ENCODE peak calls at places on chromosomes 6 and 20, in five cellular contexts. One of them, this sample, is unnamed.
A peak's percentile ranks its signal among the peaks of the same experiment; 100 is the strongest.

GRCh38 chr20:58870293-58871014 is 17.9 kb downstream of the GNAS start:
- DNase-seq in ovary: peak; percentile 72
- DNase-seq in hepatocyte: peak; percentile 83
- DNase-seq in PC-9: no peak
- DNase-seq in OCI-LY7: peak; percentile 65
- DNase-seq in this sample: peak; percentile 82

GRCh38 chr20:20525756-20526155 is 157.9 kb downstream of the INSM1 start:
- DNase-seq in ovary: no peak
- DNase-seq in hepatocyte: no peak
- DNase-seq in PC-9: no peak
- DNase-seq in OCI-LY7: no peak
- DNase-seq in this sample: no peak

GRCh38 chr6:169849396-169849795 is 98.0 kb downstream of the ERMARD start:
- DNase-seq in ovary: no peak
- DNase-seq in hepatocyte: no peak
- DNase-seq in PC-9: no peak
- DNase-seq in OCI-LY7: no peak
- DNase-seq in this sample: no peak

GRCh38 chr6:139531148-139531547 is 156.7 kb upstream of the CITED2 start:
- DNase-seq in ovary: no peak
- DNase-seq in hepatocyte: no peak
- DNase-seq in PC-9: no peak
- DNase-seq in OCI-LY7: no peak
- DNase-seq in this sample: no peak

GRCh38 chr6:11128608-11129007 is 17.1 kb upstream of the ERVFRD-1 start:
- DNase-seq in ovary: no peak
- DNase-seq in hepatocyte: no peak
- DNase-seq in PC-9: no peak
- DNase-seq in OCI-LY7: no peak
- DNase-seq in this sample: no peak

GRCh38 chr6:14108571-14109410 is 8.8 kb upstream of the CD83 start:
- DNase-seq in ovary: no peak
- DNase-seq in hepatocyte: no peak
- DNase-seq in PC-9: no peak
- DNase-seq in OCI-LY7: peak; percentile 75
- DNase-seq in this sample: no peak

GRCh38 chr20:47286681-47287080 is 69.8 kb downstream of the ZMYND8 start:
- DNase-seq in ovary: no peak
- DNase-seq in hepatocyte: no peak
- DNase-seq in PC-9: no peak
- DNase-seq in OCI-LY7: no peak
- DNase-seq in this sample: no peak

GRCh38 chr6:84078335-84078734 is 44.8 kb downstream of the MRAP2 start:
- DNase-seq in ovary: no peak
- DNase-seq in hepatocyte: no peak
- DNase-seq in PC-9: no peak
- DNase-seq in OCI-LY7: no peak
- DNase-seq in this sample: peak; percentile 28

GRCh38 chr6:36930483-36930882 is 24.1 kb upstream of the PI16 start:
- DNase-seq in ovary: no peak
- DNase-seq in hepatocyte: no peak
- DNase-seq in PC-9: no peak
- DNase-seq in OCI-LY7: no peak
- DNase-seq in this sample: no peak
- H3K4me1 ChIP-seq in ovary: peaks cover 16% of the 10 kb centered on the region
- H3K4me1 ChIP-seq in hepatocyte: peaks cover 33% of the 10 kb centered on the region
- H3K4me1 ChIP-seq in PC-9: peaks cover 49% of the 10 kb centered on the region
- H3K4me1 ChIP-seq in OCI-LY7: no peaks in the 10 kb centered on the region
- H3K4me1 ChIP-seq in this sample: no peaks in the 10 kb centered on the region

GRCh38 chr6:158939255-158940170 is 60.5 kb downstream of the RSPH3 start:
- DNase-seq in ovary: no peak
- DNase-seq in hepatocyte: peak; percentile 22
- DNase-seq in PC-9: no peak
- DNase-seq in OCI-LY7: no peak
- DNase-seq in this sample: peak; percentile 21
- H3K27ac ChIP-seq in ovary: no peak overlapping the region
- H3K27ac ChIP-seq in hepatocyte: peak overlapping the region; percentile 69
- H3K27ac ChIP-seq in PC-9: no peak overlapping the region
- H3K27ac ChIP-seq in OCI-LY7: no peak overlapping the region
- H3K27ac ChIP-seq in this sample: no peak overlapping the region

GRCh38 chr6:167954151-167954550 is 43.3 kb upstream of the KIF25 start:
- DNase-seq in ovary: no peak
- DNase-seq in hepatocyte: no peak
- DNase-seq in PC-9: no peak
- DNase-seq in OCI-LY7: no peak
- DNase-seq in this sample: no peak
- H3K4me1 ChIP-seq in ovary: no peaks in the 10 kb centered on the region
- H3K4me1 ChIP-seq in hepatocyte: peaks cover 8% of the 10 kb centered on the region
- H3K4me1 ChIP-seq in PC-9: peaks cover 16% of the 10 kb centered on the region
- H3K4me1 ChIP-seq in OCI-LY7: no peaks in the 10 kb centered on the region
- H3K4me1 ChIP-seq in this sample: no peaks in the 10 kb centered on the region

DNA sequence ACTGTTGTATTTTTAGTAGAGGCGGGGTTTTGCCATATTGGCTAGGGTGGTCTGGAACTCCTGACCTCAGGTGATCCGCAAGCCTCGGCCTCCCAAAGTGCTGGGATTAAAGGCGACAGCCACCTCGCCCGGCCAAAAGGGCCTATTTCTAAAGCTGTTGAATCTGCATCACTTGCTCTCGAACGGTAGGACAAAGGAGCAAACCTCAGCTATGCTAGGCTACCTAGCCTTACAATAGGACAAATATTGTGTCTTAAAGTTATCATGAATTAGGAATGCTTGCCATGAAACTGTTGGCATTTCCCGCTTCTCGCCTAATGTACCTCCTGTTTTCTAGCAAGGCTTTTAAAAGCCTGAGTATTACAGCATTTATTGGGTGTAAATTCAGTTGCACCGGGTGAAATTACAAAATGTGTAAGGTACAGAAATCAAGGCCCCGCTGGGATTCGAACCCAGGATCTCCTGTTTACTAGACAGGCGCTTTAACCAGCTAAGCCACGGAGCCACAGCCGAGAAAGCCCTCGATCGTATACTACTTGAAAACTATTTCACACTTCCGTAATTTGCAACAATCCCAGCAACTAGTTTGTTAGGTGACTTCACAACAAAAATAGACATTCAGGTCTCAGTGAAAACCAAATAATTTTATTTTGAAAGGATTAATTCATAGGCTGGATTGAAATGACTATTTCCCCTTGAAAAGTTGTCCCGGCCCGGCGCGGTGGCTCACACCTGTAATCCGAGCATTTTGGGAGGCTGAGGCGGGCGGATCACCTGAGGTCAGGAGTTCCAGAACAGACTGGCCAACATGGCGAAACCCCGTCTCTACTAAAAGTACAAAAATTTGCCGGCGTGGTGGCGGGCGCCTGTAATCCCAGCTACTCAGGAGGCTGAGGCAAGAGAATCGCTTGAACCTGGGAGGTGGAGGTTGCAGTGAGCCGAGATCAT is 211.6 kb upstream of the ZNF184 start:
- DNase-seq in ovary: peak; percentile 59
- DNase-seq in hepatocyte: peak; percentile 65
- DNase-seq in PC-9: peak; percentile 90
- DNase-seq in OCI-LY7: peak; percentile 28
- DNase-seq in this sample: peak; percentile 84
- H3K27ac ChIP-seq in ovary: no peak overlapping the region
- H3K27ac ChIP-seq in hepatocyte: no peak overlapping the region
- H3K27ac ChIP-seq in PC-9: peak overlapping the region; percentile 26
- H3K27ac ChIP-seq in OCI-LY7: no peak overlapping the region
- H3K27ac ChIP-seq in this sample: no peak overlapping the region